ENCODE peak calls at places on chromosome 1, in nine cellular contexts. One of them, this sample, is unnamed.

GRCh38 chr1:158422215-158422614 is 3.8 kb downstream of the OR10K2 start:
- DNase-seq in spleen: no peak
- DNase-seq in upper lobe of left lung: no peak
- DNase-seq in transverse colon: no peak
- DNase-seq in HCT116: no peak
- DNase-seq in GM12891: no peak
- DNase-seq in H1: no peak
- DNase-seq in stomach: no peak
- DNase-seq in endothelial cell of umbilical vein: no peak
- DNase-seq in this sample: no peak

GRCh38 chr1:214549604-214550338 is 1.6 kb downstream of the PTPN14 start:
- DNase-seq in GM12891: no peak
- DNase-seq in transverse colon: no peak
- DNase-seq in HCT116: no peak
- DNase-seq in endothelial cell of umbilical vein: peak
- DNase-seq in stomach: no peak
- DNase-seq in spleen: no peak
- DNase-seq in H1: no peak
- DNase-seq in upper lobe of left lung: no peak
- DNase-seq in this sample: no peak

GRCh38 chr1:220604921-220605320 is 77.0 kb downstream of the MARK1 start:
- DNase-seq in endothelial cell of umbilical vein: no peak
- DNase-seq in transverse colon: no peak
- DNase-seq in spleen: no peak
- DNase-seq in H1: no peak
- DNase-seq in stomach: no peak
- DNase-seq in GM12891: no peak
- DNase-seq in upper lobe of left lung: no peak
- DNase-seq in HCT116: no peak
- DNase-seq in this sample: no peak

GRCh38 chr1:195740862-195741261 is 867.4 kb downstream of the KCNT2 start:
- DNase-seq in GM12891: no peak
- DNase-seq in HCT116: no peak
- DNase-seq in stomach: no peak
- DNase-seq in spleen: no peak
- DNase-seq in transverse colon: no peak
- DNase-seq in H1: no peak
- DNase-seq in upper lobe of left lung: no peak
- DNase-seq in endothelial cell of umbilical vein: no peak
- DNase-seq in this sample: no peak

GRCh38 chr1:180981596-180982387 is 40.9 kb downstream of the STX6 start:
- DNase-seq in endothelial cell of umbilical vein: no peak
- DNase-seq in stomach: no peak
- DNase-seq in transverse colon: no peak
- DNase-seq in GM12891: peak
- DNase-seq in upper lobe of left lung: peak
- DNase-seq in spleen: no peak
- DNase-seq in H1: no peak
- DNase-seq in HCT116: no peak
- DNase-seq in this sample: no peak

GRCh38 chr1:109929588-109930251 is 19.1 kb downstream of the CSF1 start:
- DNase-seq in transverse colon: no peak
- DNase-seq in HCT116: no peak
- DNase-seq in H1: no peak
- DNase-seq in stomach: peak
- DNase-seq in GM12891: no peak
- DNase-seq in upper lobe of left lung: no peak
- DNase-seq in spleen: no peak
- DNase-seq in endothelial cell of umbilical vein: no peak
- DNase-seq in this sample: no peak

GRCh38 chr1:111920221-111921024 is 69.0 kb downstream of the KCND3 start:
- DNase-seq in H1: no peak
- DNase-seq in stomach: peak
- DNase-seq in HCT116: no peak
- DNase-seq in transverse colon: no peak
- DNase-seq in spleen: no peak
- DNase-seq in endothelial cell of umbilical vein: no peak
- DNase-seq in GM12891: no peak
- DNase-seq in upper lobe of left lung: peak
- DNase-seq in this sample: peak

GRCh38 chr1:2413495-2414296 is 1.3 kb upstream of the PEX10 start:
- DNase-seq in spleen: peak
- DNase-seq in upper lobe of left lung: no peak
- DNase-seq in endothelial cell of umbilical vein: no peak
- DNase-seq in H1: no peak
- DNase-seq in HCT116: no peak
- DNase-seq in GM12891: no peak
- DNase-seq in stomach: no peak
- DNase-seq in transverse colon: peak
- DNase-seq in this sample: no peak

DNA sequence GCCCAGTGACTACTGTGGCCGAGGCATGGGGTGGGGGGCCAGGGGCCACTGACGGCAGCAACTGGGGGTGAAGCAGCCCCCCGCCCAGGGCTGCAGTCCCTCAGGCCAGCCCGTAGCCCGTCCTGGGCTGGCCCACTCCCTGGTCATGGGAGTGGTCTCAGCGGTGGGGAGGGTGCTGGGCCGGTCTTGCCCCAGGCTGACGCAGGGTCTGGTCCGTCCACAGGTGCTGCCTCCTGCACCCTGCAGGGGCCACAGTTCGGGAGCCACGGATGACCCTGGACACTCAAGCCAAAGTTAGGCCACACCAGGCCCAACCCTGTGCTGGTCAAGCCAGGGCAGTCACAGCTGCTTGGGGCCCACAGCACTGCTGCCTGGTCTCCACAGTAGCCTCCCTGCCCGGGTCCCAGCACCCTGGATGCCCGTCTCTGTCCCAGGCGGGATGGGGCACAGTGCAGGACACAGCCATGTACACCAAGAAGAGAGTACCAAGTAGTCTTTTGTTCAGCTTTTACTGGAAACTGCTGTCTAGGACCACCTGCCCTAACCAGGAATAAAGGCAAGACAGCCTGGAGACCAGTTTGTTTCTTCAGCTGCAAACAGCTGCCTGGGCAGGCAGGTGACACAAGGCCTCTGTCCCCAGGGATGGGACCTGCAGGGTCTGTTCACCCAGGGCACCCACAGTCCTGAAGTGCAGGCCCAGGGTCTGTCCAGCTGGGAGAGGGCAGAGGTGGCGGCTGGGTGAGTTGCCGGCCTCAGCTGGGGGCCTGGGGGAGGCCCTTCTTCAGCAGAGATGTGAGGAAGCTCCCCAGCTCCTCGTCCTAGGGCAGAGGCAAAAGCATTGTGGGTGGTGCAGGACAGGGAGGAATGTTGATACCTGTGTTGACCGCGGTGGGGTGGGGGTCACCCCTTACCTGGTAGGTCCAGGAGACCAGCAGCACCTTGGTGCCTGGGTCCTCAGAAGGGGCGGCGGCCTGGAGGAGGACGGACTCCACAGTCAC is 3.0 kb downstream of the PUSL1 start:
- DNase-seq in stomach: no peak
- DNase-seq in HCT116: no peak
- DNase-seq in transverse colon: no peak
- DNase-seq in GM12891: no peak
- DNase-seq in spleen: no peak
- DNase-seq in H1: no peak
- DNase-seq in upper lobe of left lung: no peak
- DNase-seq in endothelial cell of umbilical vein: no peak
- DNase-seq in this sample: no peak
- TF ChIP-seq POLR2A in stomach: no peak
- TF ChIP-seq POLR2A in HCT116: no peak
- TF ChIP-seq POLR2A in transverse colon: no peak
- TF ChIP-seq POLR2A in GM12891: no peak
- TF ChIP-seq POLR2A in spleen: no peak
- TF ChIP-seq POLR2A in H1: no peak
- TF ChIP-seq POLR2A in upper lobe of left lung: no peak
- TF ChIP-seq POLR2A in endothelial cell of umbilical vein: no peak
- TF ChIP-seq POLR2A in this sample: no peak

DNA sequence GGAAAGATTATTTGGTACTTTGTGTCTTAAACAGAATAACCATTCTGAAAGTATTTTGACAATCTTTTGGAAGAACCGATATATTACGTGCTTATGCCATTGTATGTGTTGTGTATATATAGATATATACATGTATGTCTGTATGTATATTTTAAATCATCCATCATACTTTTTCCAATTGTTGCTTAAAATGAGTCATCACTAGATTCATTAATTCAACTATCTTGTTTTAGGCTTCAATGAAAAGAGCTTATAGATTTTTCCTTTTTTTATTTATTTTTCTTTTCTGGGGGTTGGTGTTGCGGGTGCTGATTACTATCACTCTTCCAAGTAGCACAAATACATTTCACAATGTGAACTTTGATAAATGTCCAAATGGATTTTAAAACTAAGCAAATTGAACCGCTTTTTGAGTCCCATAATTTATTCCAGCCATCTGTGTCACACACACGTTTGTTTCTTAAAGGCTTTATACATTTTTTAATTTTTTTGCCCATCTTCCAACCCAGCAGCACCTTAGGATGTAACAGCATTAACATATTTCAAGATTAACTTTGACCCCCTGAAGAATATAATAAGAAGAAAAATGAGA is 9.1 kb upstream of the DPYD start:
- DNase-seq in upper lobe of left lung: no peak
- DNase-seq in spleen: no peak
- DNase-seq in transverse colon: no peak
- DNase-seq in endothelial cell of umbilical vein: no peak
- DNase-seq in stomach: no peak
- DNase-seq in GM12891: no peak
- DNase-seq in HCT116: no peak
- DNase-seq in H1: no peak
- DNase-seq in this sample: no peak
- TF ChIP-seq POLR2AphosphoS5 in upper lobe of left lung: no peak
- TF ChIP-seq POLR2AphosphoS5 in spleen: no peak
- TF ChIP-seq POLR2AphosphoS5 in transverse colon: no peak
- TF ChIP-seq POLR2AphosphoS5 in endothelial cell of umbilical vein: no peak
- TF ChIP-seq POLR2AphosphoS5 in stomach: no peak
- TF ChIP-seq POLR2AphosphoS5 in GM12891: no peak
- TF ChIP-seq POLR2AphosphoS5 in HCT116: no peak
- TF ChIP-seq POLR2AphosphoS5 in H1: no peak
- TF ChIP-seq POLR2AphosphoS5 in this sample: no peak

DNA sequence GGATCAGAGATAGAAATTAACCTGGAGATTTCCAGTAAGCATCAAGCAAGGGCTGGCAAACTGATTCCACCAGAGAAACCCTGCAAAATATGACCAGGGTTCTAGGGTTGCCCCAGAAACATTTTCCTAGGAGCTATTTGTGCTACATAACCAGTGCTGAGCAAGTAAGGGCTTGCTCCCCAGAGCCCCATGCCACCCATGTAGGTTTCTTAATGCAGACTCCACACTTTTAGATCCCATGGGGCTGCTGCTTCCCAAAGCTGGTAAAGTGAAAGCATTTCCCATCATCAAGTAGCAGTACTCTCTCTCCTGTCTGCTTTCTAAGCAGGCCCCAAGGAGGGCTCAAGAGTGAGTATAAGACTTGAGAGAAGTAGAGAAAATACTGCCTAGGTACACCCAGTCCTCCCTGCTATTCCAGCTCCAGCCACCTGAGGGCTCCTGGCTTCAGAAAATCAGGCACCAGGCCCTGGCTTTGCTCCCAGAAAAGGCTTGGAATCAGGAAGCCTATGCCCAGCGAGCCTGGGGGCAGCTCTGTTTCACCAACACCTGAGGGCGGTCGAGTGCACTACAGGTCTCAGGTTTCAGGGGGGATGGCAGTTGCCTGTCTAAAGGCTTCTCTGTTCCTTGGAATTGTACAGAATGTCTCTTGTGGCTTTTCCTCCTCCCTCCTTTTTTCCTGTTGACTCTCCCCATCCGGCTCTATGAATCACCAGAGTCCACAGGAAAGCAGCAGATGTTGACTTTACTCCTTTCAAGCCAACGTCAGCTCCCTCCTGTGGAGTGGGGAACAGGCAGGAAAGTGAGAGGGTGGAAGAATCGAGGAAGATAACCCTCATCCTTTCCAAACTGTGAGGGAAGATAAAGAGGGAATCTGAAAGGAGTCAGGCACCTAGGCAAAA is 6.2 kb upstream of the ANKRD35 start:
- DNase-seq in upper lobe of left lung: peak
- DNase-seq in H1: peak
- DNase-seq in transverse colon: peak
- DNase-seq in GM12891: peak
- DNase-seq in stomach: peak
- DNase-seq in HCT116: peak
- DNase-seq in spleen: peak
- DNase-seq in endothelial cell of umbilical vein: peak
- DNase-seq in this sample: peak
- TF ChIP-seq POLR2A in upper lobe of left lung: no peak
- TF ChIP-seq POLR2A in H1: no peak
- TF ChIP-seq POLR2A in transverse colon: peak
- TF ChIP-seq POLR2A in GM12891: no peak
- TF ChIP-seq POLR2A in stomach: no peak
- TF ChIP-seq POLR2A in HCT116: no peak
- TF ChIP-seq POLR2A in spleen: no peak
- TF ChIP-seq POLR2A in endothelial cell of umbilical vein: peak
- TF ChIP-seq POLR2A in this sample: no peak

GRCh38 chr1:21314797-21315396 is 24.6 kb upstream of the ECE1 start:
- DNase-seq in GM12891: no peak
- DNase-seq in spleen: no peak
- DNase-seq in endothelial cell of umbilical vein: no peak
- DNase-seq in HCT116: no peak
- DNase-seq in stomach: no peak
- DNase-seq in H1: no peak
- DNase-seq in transverse colon: no peak
- DNase-seq in upper lobe of left lung: no peak
- DNase-seq in this sample: no peak

GRCh38 chr1:21318057-21318713 is 27.9 kb upstream of the ECE1 start:
- DNase-seq in transverse colon: no peak
- DNase-seq in upper lobe of left lung: no peak
- DNase-seq in endothelial cell of umbilical vein: no peak
- DNase-seq in GM12891: no peak
- DNase-seq in stomach: no peak
- DNase-seq in H1: no peak
- DNase-seq in spleen: no peak
- DNase-seq in HCT116: no peak
- DNase-seq in this sample: peak

GRCh38 chr1:21317690-21318043 is 27.4 kb upstream of the ECE1 start:
- DNase-seq in transverse colon: no peak
- DNase-seq in GM12891: no peak
- DNase-seq in stomach: no peak
- DNase-seq in HCT116: no peak
- DNase-seq in upper lobe of left lung: no peak
- DNase-seq in endothelial cell of umbilical vein: no peak
- DNase-seq in spleen: no peak
- DNase-seq in H1: no peak
- DNase-seq in this sample: no peak

GRCh38 chr1:21318714-21319159 is 28.5 kb upstream of the ECE1 start:
- DNase-seq in upper lobe of left lung: peak
- DNase-seq in spleen: no peak
- DNase-seq in GM12891: no peak
- DNase-seq in stomach: peak
- DNase-seq in transverse colon: peak
- DNase-seq in HCT116: no peak
- DNase-seq in endothelial cell of umbilical vein: no peak
- DNase-seq in H1: no peak
- DNase-seq in this sample: peak

DNA sequence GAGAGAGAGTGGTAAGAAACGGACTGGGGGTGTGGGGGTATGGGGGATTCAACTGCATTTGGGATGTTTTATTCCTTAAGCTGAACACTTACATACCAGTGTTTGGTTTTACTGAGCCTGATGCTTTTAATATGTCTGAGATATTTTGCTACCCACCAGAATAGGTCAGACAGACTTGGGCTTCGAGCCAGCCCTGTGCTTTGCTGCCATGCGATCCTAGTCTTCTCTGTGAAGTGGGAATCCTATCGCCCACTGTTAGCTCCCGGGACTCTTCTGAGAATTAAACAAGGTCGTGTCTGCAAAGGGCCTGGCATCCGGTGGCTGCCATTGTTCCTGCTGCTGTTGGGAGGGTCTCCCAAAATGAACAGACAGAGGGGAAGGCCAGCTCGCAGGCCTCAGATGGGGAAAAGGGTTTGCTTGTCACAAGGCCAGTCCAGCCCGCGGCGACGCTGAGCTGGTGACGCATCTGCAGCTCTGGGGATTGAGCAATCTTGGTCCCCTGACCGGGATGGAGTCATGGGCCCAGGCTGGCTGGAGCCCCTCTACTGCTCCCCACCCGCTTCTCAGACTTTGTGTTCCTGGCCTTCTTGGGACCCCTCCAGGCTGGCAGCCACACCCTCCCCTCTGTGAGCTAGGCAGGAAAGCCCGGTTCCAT is 26.9 kb upstream of the ECE1 start:
- DNase-seq in stomach: peak
- DNase-seq in H1: no peak
- DNase-seq in spleen: no peak
- DNase-seq in GM12891: no peak
- DNase-seq in HCT116: no peak
- DNase-seq in upper lobe of left lung: peak
- DNase-seq in endothelial cell of umbilical vein: no peak
- DNase-seq in transverse colon: peak
- DNase-seq in this sample: peak
- TF ChIP-seq POLR2AphosphoS5 in stomach: peak
- TF ChIP-seq POLR2AphosphoS5 in H1: no peak
- TF ChIP-seq POLR2AphosphoS5 in spleen: peak
- TF ChIP-seq POLR2AphosphoS5 in GM12891: no peak
- TF ChIP-seq POLR2AphosphoS5 in HCT116: no peak
- TF ChIP-seq POLR2AphosphoS5 in upper lobe of left lung: peak
- TF ChIP-seq POLR2AphosphoS5 in endothelial cell of umbilical vein: no peak
- TF ChIP-seq POLR2AphosphoS5 in transverse colon: peak
- TF ChIP-seq POLR2AphosphoS5 in this sample: peak

This sample was measured in sigmoid colon.